ENCODE peak calls at places on chromosome 21, in seven cellular contexts. J is effector memory CD8-positive, alpha-beta T cell; V is ACHN; U is hippocampal formation; S is stimulated activated CD4-positive, alpha-beta T cell treated with anti-CD3 and anti-CD28 coated beads, Interleukin-2, amount 100 ng/mL, for 48 hours; Z is aorta; W is foreskin fibroblast. Y is an unnamed sample.

GRCh38 chr21:33396966-33397365 is 6.2 kb upstream of the IFNGR2 start:
- DNase-seq in J (no peak), V (no peak), U (no peak), S (no peak), Z (no peak), W (peak), Y (no peak)

GRCh38 chr21:45560106-45561021 is 18.1 kb upstream of the SLC19A1 start:
- DNase-seq in J (no peak), V (no peak), U (no peak), S (no peak), Z (peak), W (no peak), Y (no peak)

GRCh38 chr21:35048706-35049617 is at the start of gene RUNX1:
- DNase-seq in J (peak), V (peak), U (peak), S (peak), Z (no peak), W (peak), Y (peak)

GRCh38 chr21:43331111-43331961 is 95.6 kb downstream of the SIK1 start:
- DNase-seq in J (no peak), V (no peak), U (no peak), S (no peak), Z (no peak), W (no peak), Y (no peak)

GRCh38 chr21:33362044-33362555 is 37.3 kb downstream of the IFNAR1 start:
- DNase-seq in J (peak), V (no peak), U (no peak), S (no peak), Z (no peak), W (no peak), Y (peak)

GRCh38 chr21:34801519-34802132 is 132.8 kb downstream of the CLIC6 start:
- DNase-seq in J (peak), V (peak), U (no peak), S (no peak), Z (no peak), W (peak), Y (no peak)

GRCh38 chr21:15735409-15735808 is 5.6 kb downstream of the USP25 start:
- DNase-seq in J (no peak), V (no peak), U (no peak), S (no peak), Z (no peak), W (no peak), Y (no peak)

GRCh38 chr21:34204481-34205439 is 131.4 kb downstream of the MRPS6 start:
- DNase-seq in J (no peak), V (no peak), U (no peak), S (no peak), Z (no peak), W (no peak), Y (no peak)

GRCh38 chr21:31911138-31911907 is 38.5 kb downstream of the HUNK start:
- DNase-seq in J (no peak), V (no peak), U (no peak), S (no peak), Z (no peak), W (peak), Y (no peak)

GRCh38 chr21:35297665-35298064 is 248.6 kb upstream of the RUNX1 start:
- DNase-seq in J (no peak), V (no peak), U (no peak), S (no peak), Z (no peak), W (no peak), Y (no peak)

GRCh38 chr21:44884059-44884458 is 10.6 kb upstream of the PTTG1IP start:
- DNase-seq in J (no peak), V (no peak), U (no peak), S (no peak), Z (peak), W (peak), Y (no peak)

GRCh38 chr21:45970674-45971486 is 10.7 kb upstream of the COL6A1 start:
- DNase-seq in J (no peak), V (peak), U (peak), S (peak), Z (peak), W (peak), Y (no peak)

GRCh38 chr21:45393021-45393420 is 11.9 kb upstream of the COL18A1 start:
- DNase-seq in J (no peak), V (no peak), U (no peak), S (no peak), Z (peak), W (no peak), Y (no peak)

GRCh38 chr21:41344146-41344545 is 17.7 kb upstream of the MX2 start:
- DNase-seq in J (no peak), V (no peak), U (no peak), S (no peak), Z (peak), W (no peak), Y (no peak)

GRCh38 chr21:31201548-31201947 is 142.5 kb downstream of the TIAM1 start:
- DNase-seq in J (no peak), V (no peak), U (no peak), S (no peak), Z (no peak), W (peak), Y (peak)

GRCh38 chr21:25626752-25627151 is 12.3 kb upstream of the JAM2 start:
- DNase-seq in J (no peak), V (no peak), U (no peak), S (no peak), Z (no peak), W (peak), Y (no peak)

GRCh38 chr21:42356036-42356435 is 5.2 kb upstream of the TFF2 start:
- DNase-seq in J (no peak), V (no peak), U (no peak), S (no peak), Z (no peak), W (no peak), Y (no peak)

GRCh38 chr21:21188513-21189188 is 190.4 kb downstream of the NCAM2 start:
- DNase-seq in J (no peak), V (no peak), U (no peak), S (no peak), Z (no peak), W (no peak), Y (no peak)

GRCh38 chr21:42440187-42440792 is 36.6 kb downstream of the UBASH3A start:
- DNase-seq in J (no peak), V (no peak), U (no peak), S (no peak), Z (no peak), W (no peak), Y (no peak)

GRCh38 chr21:38956791-38957571 is 151.3 kb downstream of the ETS2 start:
- DNase-seq in J (no peak), V (no peak), U (no peak), S (no peak), Z (no peak), W (peak), Y (no peak)

GRCh38 chr21:32364387-32364786 is 28.4 kb downstream of the URB1 start:
- DNase-seq in J (no peak), V (no peak), U (peak), S (no peak), Z (no peak), W (no peak), Y (no peak)

GRCh38 chr21:38440746-38441145 is 57.5 kb downstream of the ERG start:
- DNase-seq in J (no peak), V (peak), U (no peak), S (no peak), Z (no peak), W (no peak), Y (no peak)

GRCh38 chr21:35885942-35886541 is 174.3 kb downstream of the SETD4 start:
- DNase-seq in J (no peak), V (no peak), U (no peak), S (no peak), Z (no peak), W (no peak), Y (no peak)

GRCh38 chr21:44295163-44295601 is 4.7 kb upstream of the PFKL start:
- DNase-seq in J (no peak), V (no peak), U (no peak), S (no peak), Z (no peak), W (peak), Y (no peak)

GRCh38 chr21:44706706-44707615 is 4.4 kb downstream of the TSPEAR start:
- DNase-seq in J (no peak), V (no peak), U (no peak), S (no peak), Z (peak), W (no peak), Y (no peak)

GRCh38 chr21:32099812-32100416 is 178.9 kb downstream of the MIS18A start:
- DNase-seq in J (no peak), V (no peak), U (no peak), S (no peak), Z (no peak), W (no peak), Y (no peak)

GRCh38 chr21:42684109-42684916 is 30.9 kb downstream of the PDE9A start:
- DNase-seq in J (peak), V (no peak), U (no peak), S (peak), Z (no peak), W (no peak), Y (no peak)

GRCh38 chr21:35198004-35198403 is 148.9 kb upstream of the RUNX1 start:
- DNase-seq in J (no peak), V (peak), U (no peak), S (no peak), Z (no peak), W (peak), Y (no peak)

GRCh38 chr21:44058981-44059380 is 46.9 kb downstream of the TRAPPC10 start:
- DNase-seq in J (no peak), V (no peak), U (no peak), S (no peak), Z (no peak), W (no peak), Y (no peak)

GRCh38 chr21:42939581-42940413 is 14.4 kb upstream of the ERVH48-1 start:
- DNase-seq in J (no peak), V (peak), U (peak), S (no peak), Z (peak), W (peak), Y (peak)

GRCh38 chr21:46646541-46647154 is 11.2 kb downstream of the PRMT2 start:
- DNase-seq in J (no peak), V (no peak), U (no peak), S (no peak), Z (no peak), W (no peak), Y (no peak)

GRCh38 chr21:17387030-17387617 is 125.7 kb upstream of the CXADR start:
- DNase-seq in J (peak), V (peak), U (peak), S (peak), Z (no peak), W (peak), Y (peak)

GRCh38 chr21:35338281-35338680 is 289.2 kb upstream of the RUNX1 start:
- DNase-seq in J (no peak), V (no peak), U (no peak), S (no peak), Z (no peak), W (no peak), Y (no peak)

GRCh38 chr21:45745256-45745655 is 101.7 kb downstream of the PCBP3 start:
- DNase-seq in J (no peak), V (no peak), U (no peak), S (no peak), Z (peak), W (no peak), Y (no peak)

GRCh38 chr21:37717534-37717933 is 198.7 kb downstream of the KCNJ6 start:
- DNase-seq in J (no peak), V (no peak), U (no peak), S (no peak), Z (no peak), W (no peak), Y (no peak)

GRCh38 chr21:32475162-32475812 is 62.8 kb downstream of the EVA1C start:
- DNase-seq in J (no peak), V (no peak), U (no peak), S (no peak), Z (no peak), W (peak), Y (no peak)

Y was measured in lung.